ENCODE peak calls at places on chromosomes 2 and 18, in ten cellular contexts. M is mammary epithelial cell, B is HepG2, Q is DND-41, N is neural progenitor cell, O is endothelial cell of umbilical vein, X is astrocyte, U is fibroblast of lung, W is MM.1S, F is hepatocyte. D is an unnamed sample.

GRCh38 chr2:200798519-200798918 is 13.2 kb upstream of the BZW1 start:
- DNase-seq in M (no peak), B (no peak), Q (no peak), N (no peak), O (no peak), X (no peak), U (no peak), W (no peak), F (no peak), D (no peak)

GRCh38 chr2:141767051-141767450 is 363.8 kb downstream of the LRP1B start:
- DNase-seq in M (peak), B (no peak), Q (no peak), N (no peak), O (no peak), X (peak), U (peak), W (no peak), F (no peak), D (peak)

GRCh38 chr2:74554821-74555531 is 456 bp downstream of the DOK1 start:
- DNase-seq in M (no peak), B (no peak), Q (peak), N (peak), O (peak), X (no peak), U (peak), W (peak), F (peak), D (no peak)

GRCh38 chr2:85649201-85650190 is 18.5 kb downstream of the SFTPB start:
- DNase-seq in M (no peak), B (no peak), Q (no peak), N (no peak), O (peak), X (peak), U (peak), W (no peak), F (no peak), D (peak)

GRCh38 chr2:144094408-144095151 is 425.3 kb downstream of the ZEB2 start:
- DNase-seq in M (no peak), B (no peak), Q (no peak), N (no peak), O (no peak), X (no peak), U (no peak), W (no peak), F (no peak), D (no peak)

GRCh38 chr2:221025397-221025796 is 546.7 kb downstream of the EPHA4 start:
- DNase-seq in M (peak), B (no peak), Q (no peak), N (no peak), O (peak), X (no peak), U (no peak), W (no peak), F (no peak), D (peak)

GRCh38 chr2:222102746-222103349 is 195.9 kb downstream of the PAX3 start:
- DNase-seq in M (no peak), B (no peak), Q (no peak), N (peak), O (no peak), X (peak), U (peak), W (no peak), F (no peak), D (no peak)

GRCh38 chr2:224819075-224819474 is 102.9 kb upstream of the CCDC195 start:
- DNase-seq in M (no peak), B (no peak), Q (no peak), N (no peak), O (peak), X (no peak), U (peak), W (no peak), F (no peak), D (peak)

GRCh38 chr2:61247204-61247812 is 85.3 kb downstream of the C2orf74 start:
- DNase-seq in M (peak), B (no peak), Q (no peak), N (no peak), O (no peak), X (peak), U (peak), W (no peak), F (peak), D (no peak)

GRCh38 chr18:52979888-52980287 is 639.9 kb downstream of the DCC start:
- DNase-seq in M (no peak), B (no peak), Q (no peak), N (peak), O (no peak), X (no peak), U (no peak), W (no peak), F (no peak), D (no peak)

GRCh38 chr18:79950440-79951341 is 762 bp downstream of the SLC66A2 start:
- DNase-seq in M (peak), B (no peak), Q (no peak), N (peak), O (peak), X (no peak), U (peak), W (no peak), F (peak), D (peak)

GRCh38 chr2:70537840-70538239 is 15.8 kb downstream of the TGFA start:
- DNase-seq in M (no peak), B (no peak), Q (no peak), N (no peak), O (no peak), X (no peak), U (no peak), W (no peak), F (no peak), D (no peak)

GRCh38 chr2:128781888-128782385 is 463.3 kb upstream of the HS6ST1 start:
- DNase-seq in M (no peak), B (no peak), Q (no peak), N (no peak), O (no peak), X (no peak), U (no peak), W (no peak), F (no peak), D (no peak)

GRCh38 chr2:37711831-37712230 is 40.4 kb upstream of the CDC42EP3 start:
- DNase-seq in M (peak), B (no peak), Q (no peak), N (no peak), O (no peak), X (peak), U (peak), W (no peak), F (no peak), D (peak)

GRCh38 chr18:62755946-62756345 is 40.6 kb downstream of the PHLPP1 start:
- DNase-seq in M (peak), B (no peak), Q (no peak), N (no peak), O (no peak), X (no peak), U (no peak), W (no peak), F (no peak), D (no peak)

GRCh38 chr18:62755454-62755853 is 40.1 kb downstream of the PHLPP1 start:
- DNase-seq in M (no peak), B (no peak), Q (no peak), N (no peak), O (no peak), X (no peak), U (no peak), W (no peak), F (no peak), D (no peak)

GRCh38 chr18:62751341-62751821 is 36.0 kb downstream of the PHLPP1 start:
- DNase-seq in M (no peak), B (no peak), Q (peak), N (peak), O (peak), X (peak), U (peak), W (no peak), F (no peak), D (no peak)

GRCh38 chr18:62751977-62752376 is 36.6 kb downstream of the PHLPP1 start:
- DNase-seq in M (no peak), B (no peak), Q (no peak), N (no peak), O (no peak), X (no peak), U (no peak), W (no peak), F (no peak), D (no peak)

GRCh38 chr18:62754026-62754425 is 38.7 kb downstream of the PHLPP1 start:
- DNase-seq in M (no peak), B (no peak), Q (no peak), N (no peak), O (no peak), X (no peak), U (no peak), W (no peak), F (no peak), D (no peak)
- TF ChIP-seq EZH2 in M (no peak), B (no peak), Q (no peak), N (no peak), O (no peak), X (no peak), U (no peak), W (no peak), F (no peak), D (no peak)

GRCh38 chr2:96116424-96116878 is at the start of gene ADRA2B:
- DNase-seq in M (peak), B (no peak), Q (no peak), N (peak), O (peak), X (no peak), U (peak), W (peak), F (peak), D (peak)
- TF ChIP-seq EZH2 in M (no peak), B (no peak), Q (no peak), N (no peak), O (peak), X (peak), U (no peak), W (no peak), F (no peak), D (no peak)

GRCh38 chr2:178072383-178073301 is at the start of gene PDE11A:
- DNase-seq in M (peak), B (peak), Q (no peak), N (peak), O (peak), X (peak), U (peak), W (peak), F (peak), D (peak)
- TF ChIP-seq EZH2 in M (no peak), B (no peak), Q (no peak), N (peak), O (no peak), X (no peak), U (no peak), W (no peak), F (no peak), D (no peak)

GRCh38 chr2:20665261-20666113 is 1.5 kb upstream of the GDF7 start:
- DNase-seq in M (no peak), B (no peak), Q (no peak), N (peak), O (no peak), X (no peak), U (no peak), W (no peak), F (no peak), D (no peak)

GRCh38 chr2:20666114-20666363 is 905 bp upstream of the GDF7 start:
- DNase-seq in M (no peak), B (no peak), Q (no peak), N (no peak), O (no peak), X (no peak), U (no peak), W (no peak), F (no peak), D (no peak)

GRCh38 chr2:20667151-20667530 is 197 bp downstream of the GDF7 start:
- DNase-seq in M (no peak), B (no peak), Q (no peak), N (peak), O (no peak), X (no peak), U (no peak), W (no peak), F (no peak), D (no peak)

GRCh38 chr2:20667531-20668401 is 822 bp downstream of the GDF7 start:
- DNase-seq in M (no peak), B (no peak), Q (no peak), N (peak), O (no peak), X (no peak), U (no peak), W (no peak), F (no peak), D (no peak)

DNA sequence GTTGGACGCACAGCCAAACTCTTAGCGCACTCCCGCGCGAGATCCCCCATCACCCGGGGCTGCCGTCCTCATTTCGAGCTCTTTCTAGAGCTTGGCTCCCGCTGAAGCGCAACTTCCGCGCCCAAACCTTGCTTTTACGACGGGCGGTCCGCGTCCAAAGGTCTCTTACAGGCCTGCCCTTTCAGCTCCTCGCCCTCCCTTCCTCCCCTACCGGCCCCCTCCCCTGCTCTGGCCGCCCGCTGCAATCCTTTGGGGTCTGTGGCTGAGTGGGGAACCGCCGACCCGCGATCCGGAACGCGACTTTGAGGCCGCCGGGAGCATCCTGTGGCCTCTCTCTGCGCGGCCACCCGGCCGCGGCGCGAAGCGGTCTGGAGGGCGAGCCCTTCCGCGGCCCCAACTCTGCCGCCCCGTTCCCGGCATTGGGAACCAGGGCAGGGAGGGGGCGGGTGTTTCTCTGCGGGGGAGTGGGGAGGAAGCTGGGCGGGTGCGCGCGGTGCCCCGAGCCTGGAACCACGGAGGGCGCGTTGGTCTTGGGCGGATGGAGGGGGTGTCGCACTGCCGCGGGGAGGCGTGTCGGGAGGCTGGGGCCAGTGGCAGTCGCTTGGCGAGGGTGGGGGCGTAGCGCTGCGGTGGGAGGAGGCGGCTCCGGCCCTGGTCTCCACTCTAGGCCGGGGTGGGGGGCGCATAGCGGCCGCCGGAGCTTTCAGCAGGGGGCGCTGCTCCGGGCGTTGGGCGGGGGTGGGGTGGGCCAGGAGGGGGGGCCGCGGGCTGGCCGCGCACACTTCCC is at the start of gene GDF7:
- DNase-seq in M (no peak), B (peak), Q (no peak), N (peak), O (peak), X (no peak), U (no peak), W (no peak), F (no peak), D (no peak)
- TF ChIP-seq EZH2 in M (peak), B (peak), Q (no peak), N (peak), O (peak), X (peak), U (no peak), W (no peak), F (peak), D (peak)

GRCh38 chr2:176096243-176096985 is 3.2 kb upstream of the HOXD12 start:
- DNase-seq in M (no peak), B (no peak), Q (peak), N (no peak), O (peak), X (no peak), U (no peak), W (peak), F (no peak), D (peak)
- TF ChIP-seq EZH2 in M (no peak), B (no peak), Q (no peak), N (peak), O (no peak), X (no peak), U (no peak), W (no peak), F (no peak), D (no peak)

GRCh38 chr2:172082944-172083718 is 2.2 kb upstream of the DLX1 start:
- DNase-seq in M (no peak), B (no peak), Q (no peak), N (peak), O (peak), X (no peak), U (no peak), W (no peak), F (no peak), D (no peak)
- TF ChIP-seq EZH2 in M (peak), B (peak), Q (no peak), N (peak), O (peak), X (peak), U (peak), W (no peak), F (peak), D (no peak)

DNA sequence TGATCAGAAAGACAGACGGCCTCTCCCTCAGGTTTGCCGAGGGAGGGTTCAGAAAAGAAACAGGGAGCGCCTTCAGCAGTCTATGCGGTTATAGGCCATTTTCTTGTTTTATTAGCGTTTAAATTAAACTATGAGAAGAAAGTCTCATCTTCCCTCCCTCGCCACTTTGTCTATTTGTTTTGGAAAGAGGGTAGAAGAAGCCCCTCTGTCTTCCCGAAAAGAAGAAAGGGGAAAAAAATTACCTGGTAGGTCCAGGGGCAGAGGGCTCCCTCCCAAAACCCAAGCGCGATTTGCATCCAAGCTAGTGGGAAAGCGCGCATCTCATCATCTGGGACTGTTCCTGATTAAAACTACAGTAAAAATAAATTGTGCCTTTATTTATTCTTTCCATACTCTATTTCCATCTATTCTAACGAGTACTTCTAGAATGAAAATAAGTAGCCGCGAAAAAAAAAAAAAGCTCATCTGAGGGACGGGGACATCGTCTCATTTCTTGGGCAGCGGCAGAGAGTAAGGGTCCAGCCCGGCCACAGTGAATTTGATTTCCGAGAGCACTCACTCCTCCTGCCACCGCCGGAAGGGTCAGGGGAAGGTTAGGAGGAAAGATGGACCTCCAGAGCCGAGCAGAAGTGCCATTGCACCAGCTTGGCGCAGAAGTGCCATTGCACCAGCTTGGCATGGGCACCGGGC is 2.4 kb downstream of the PAX8 start:
- DNase-seq in M (no peak), B (no peak), Q (no peak), N (peak), O (no peak), X (no peak), U (no peak), W (no peak), F (no peak), D (no peak)
- TF ChIP-seq EZH2 in M (no peak), B (no peak), Q (no peak), N (peak), O (no peak), X (peak), U (peak), W (no peak), F (peak), D (no peak)

GRCh38 chr2:159801925-159802324 is 3.9 kb upstream of the CD302 start:
- DNase-seq in M (no peak), B (no peak), Q (no peak), N (no peak), O (no peak), X (no peak), U (no peak), W (no peak), F (no peak), D (no peak)

GRCh38 chr2:159798376-159798724 is 342 bp upstream of the CD302 start:
- DNase-seq in M (no peak), B (peak), Q (no peak), N (no peak), O (no peak), X (no peak), U (no peak), W (no peak), F (no peak), D (no peak)

GRCh38 chr2:159799833-159800232 is 1.8 kb upstream of the CD302 start:
- DNase-seq in M (no peak), B (peak), Q (no peak), N (no peak), O (no peak), X (no peak), U (no peak), W (no peak), F (no peak), D (no peak)

GRCh38 chr2:159795781-159796667 is 2.0 kb downstream of the CD302 start:
- DNase-seq in M (no peak), B (no peak), Q (no peak), N (no peak), O (peak), X (peak), U (peak), W (no peak), F (no peak), D (no peak)

GRCh38 chr2:159797468-159798375 is at the start of gene CD302:
- DNase-seq in M (peak), B (peak), Q (no peak), N (peak), O (peak), X (peak), U (peak), W (no peak), F (peak), D (peak)
- TF ChIP-seq EZH2 in M (no peak), B (no peak), Q (no peak), N (peak), O (no peak), X (no peak), U (no peak), W (no peak), F (peak), D (no peak)

D was measured in PC-3.